ENCODE peak calls at places on chromosomes 7 and 10, in four cellular contexts. A is fibroblast of lung, E is MM.1S, R is HCT116. Q is an unnamed sample.
A peak's percentile ranks its signal among the peaks of the same experiment; 100 is the strongest.

GRCh38 chr10:85926986-85927385 is 439.6 kb downstream of the GRID1 start:
- DNase-seq in A (no peak), E (no peak), R (no peak), Q (no peak)

GRCh38 chr10:93062499-93063216 is 2.1 kb downstream of the CYP26C1 start:
- DNase-seq in A (no peak), E (peak; percentile 65), R (no peak), Q (peak; percentile 61)

GRCh38 chr10:117168135-117168674 is 29.1 kb upstream of the KCNK18 start:
- DNase-seq in A (peak; percentile 33), E (peak; percentile 33), R (no peak), Q (peak; percentile 88)

GRCh38 chr10:117005454-117006055 is 568 bp upstream of the SHTN1 start:
- DNase-seq in A (peak; percentile 6), E (no peak), R (peak; percentile 54), Q (peak; percentile 75)

GRCh38 chr10:31603245-31604087 is 284.4 kb downstream of the ZEB1 start:
- DNase-seq in A (peak; percentile 89), E (peak; percentile 98), R (peak; percentile 90), Q (peak; percentile 99)

GRCh38 chr7:7568553-7568952 is 1.9 kb downstream of the MIOS start:
- DNase-seq in A (no peak), E (no peak), R (no peak), Q (no peak)

GRCh38 chr10:49356945-49357344 is 38.9 kb downstream of the DRGX start:
- DNase-seq in A (no peak), E (peak; percentile 46), R (no peak), Q (no peak)

GRCh38 chr7:45035909-45036308 is 35.9 kb downstream of the CCM2 start:
- DNase-seq in A (no peak), E (no peak), R (no peak), Q (no peak)

GRCh38 chr7:127803626-127804025 is 151.6 kb downstream of the SND1 start:
- DNase-seq in A (peak; percentile 48), E (no peak), R (no peak), Q (no peak)

GRCh38 chr10:132817701-132818211 is 31.8 kb upstream of the NKX6-2 start:
- DNase-seq in A (no peak), E (no peak), R (no peak), Q (no peak)

GRCh38 chr7:75590373-75591005 is 98.4 kb downstream of the SPDYE5 start:
- DNase-seq in A (no peak), E (no peak), R (no peak), Q (no peak)

GRCh38 chr7:73879977-73880681 is 19.2 kb downstream of the TMEM270 start:
- DNase-seq in A (no peak), E (no peak), R (no peak), Q (no peak)

GRCh38 chr10:127236266-127236665 is 39.9 kb upstream of the INSYN2A start:
- DNase-seq in A (no peak), E (no peak), R (no peak), Q (no peak)

GRCh38 chr10:100482181-100482833 is 19.5 kb downstream of the WNT8B start:
- DNase-seq in A (peak; percentile 66), E (peak; percentile 78), R (peak; percentile 13), Q (peak; percentile 89)

GRCh38 chr7:23967949-23968599 is 258.1 kb downstream of the STK31 start:
- DNase-seq in A (no peak), E (no peak), R (no peak), Q (peak; percentile 29)

GRCh38 chr7:111796671-111797070 is 234.4 kb upstream of the IMMP2L start:
- DNase-seq in A (peak; percentile 24), E (no peak), R (peak; percentile 27), Q (no peak)

GRCh38 chr7:33048257-33048656 is 14.3 kb downstream of the NT5C3A start:
- DNase-seq in A (no peak), E (no peak), R (no peak), Q (no peak)

GRCh38 chr7:84247591-84247990 is 53.0 kb upstream of the SEMA3A start:
- DNase-seq in A (peak; percentile 90), E (no peak), R (no peak), Q (no peak)

GRCh38 chr7:108261560-108262255 is 131.5 kb upstream of the LAMB4 start:
- DNase-seq in A (no peak), E (peak; percentile 31), R (no peak), Q (no peak)

GRCh38 chr7:100353685-100354330 is 4.1 kb upstream of the PILRB start:
- DNase-seq in A (no peak), E (no peak), R (no peak), Q (no peak)

GRCh38 chr10:112953760-112954159 is 3.7 kb downstream of the TCF7L2 start:
- DNase-seq in A (peak; percentile 72), E (no peak), R (no peak), Q (no peak)

GRCh38 chr10:51260376-51260775 is 186.1 kb downstream of the PRKG1 start:
- DNase-seq in A (no peak), E (no peak), R (no peak), Q (no peak)

GRCh38 chr7:116258734-116259133 is 48.4 kb downstream of the TES start:
- DNase-seq in A (peak; percentile 58), E (peak; percentile 79), R (peak; percentile 48), Q (peak; percentile 52)

GRCh38 chr10:50417486-50417905 is 166.2 kb upstream of the ASAH2 start:
- DNase-seq in A (no peak), E (no peak), R (no peak), Q (no peak)

GRCh38 chr10:47294057-47294456 is 5.9 kb upstream of the GDF10 start:
- DNase-seq in A (no peak), E (no peak), R (no peak), Q (no peak)

GRCh38 chr7:988426-988911 is 5.5 kb downstream of the CYP2W1 start:
- DNase-seq in A (peak; percentile 39), E (no peak), R (no peak), Q (no peak)

GRCh38 chr10:133006806-133007205 is 64.4 kb upstream of the CFAP46 start:
- DNase-seq in A (no peak), E (no peak), R (no peak), Q (no peak)

GRCh38 chr10:24756283-24756682 is 32.6 kb upstream of the ARHGAP21 start:
- DNase-seq in A (no peak), E (no peak), R (no peak), Q (no peak)

GRCh38 chr7:27245124-27245797 is 2.7 kb downstream of the EVX1 start:
- DNase-seq in A (no peak), E (no peak), R (no peak), Q (peak; percentile 49)
- TF ChIP-seq EZH2 in A (peak; percentile 20), E (no peak), R (no peak), Q (peak; percentile 69)

GRCh38 chr7:25750738-25751529 is 401.1 kb upstream of the NFE2L3 start:
- DNase-seq in A (no peak), E (no peak), R (no peak), Q (no peak)
- TF ChIP-seq EZH2 in A (no peak), E (no peak), R (no peak), Q (no peak)

DNA sequence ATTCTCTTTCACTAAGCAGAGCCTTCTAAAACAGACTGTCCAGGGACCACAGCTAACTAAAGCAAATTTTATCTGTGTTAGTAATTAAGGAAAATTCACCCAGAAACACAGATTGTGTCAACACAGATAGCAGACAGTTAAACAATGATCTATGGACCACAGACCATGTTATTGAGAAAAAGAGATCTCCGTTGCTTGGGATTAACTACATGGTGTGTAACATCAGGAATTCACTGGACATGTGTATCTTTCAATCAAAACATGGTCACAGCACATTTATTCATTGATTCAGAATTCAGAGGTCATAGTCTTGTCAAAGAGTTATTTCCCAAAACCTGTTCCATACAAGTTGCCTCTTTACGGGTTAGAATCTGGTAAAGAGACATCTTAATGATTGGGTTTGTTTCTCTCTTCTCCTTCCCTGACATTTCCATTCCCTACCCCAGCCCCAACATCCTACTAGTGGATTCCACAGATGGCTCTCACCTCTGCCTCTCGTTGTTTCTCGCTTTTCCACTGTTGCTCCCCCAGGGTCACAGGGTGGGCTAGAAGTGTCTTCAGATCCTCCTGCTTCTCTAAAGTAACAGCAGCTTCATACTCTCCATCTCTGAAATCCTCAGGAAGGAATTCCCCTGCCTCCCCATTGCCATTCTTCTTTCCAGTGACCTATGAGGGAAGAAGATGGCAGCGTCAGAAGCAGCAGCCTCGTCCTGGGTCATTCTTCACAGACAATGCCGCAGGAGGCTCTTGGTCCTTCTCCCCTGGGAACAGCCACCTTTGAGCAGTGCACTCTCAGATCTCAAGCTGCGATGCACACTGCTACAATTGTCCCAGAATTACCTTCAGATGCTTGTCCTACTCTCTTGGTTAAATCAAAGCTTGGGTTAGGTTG is 958 bp downstream of the ANKRD1 start:
- DNase-seq in A (no peak), E (no peak), R (no peak), Q (no peak)
- TF ChIP-seq EZH2 in A (no peak), E (no peak), R (no peak), Q (no peak)

GRCh38 chr7:20798694-20799121 is 12.0 kb upstream of the SP8 start:
- DNase-seq in A (no peak), E (peak; percentile 9), R (no peak), Q (peak; percentile 74)
- TF ChIP-seq EZH2 in A (peak; percentile 19), E (no peak), R (no peak), Q (no peak)

DNA sequence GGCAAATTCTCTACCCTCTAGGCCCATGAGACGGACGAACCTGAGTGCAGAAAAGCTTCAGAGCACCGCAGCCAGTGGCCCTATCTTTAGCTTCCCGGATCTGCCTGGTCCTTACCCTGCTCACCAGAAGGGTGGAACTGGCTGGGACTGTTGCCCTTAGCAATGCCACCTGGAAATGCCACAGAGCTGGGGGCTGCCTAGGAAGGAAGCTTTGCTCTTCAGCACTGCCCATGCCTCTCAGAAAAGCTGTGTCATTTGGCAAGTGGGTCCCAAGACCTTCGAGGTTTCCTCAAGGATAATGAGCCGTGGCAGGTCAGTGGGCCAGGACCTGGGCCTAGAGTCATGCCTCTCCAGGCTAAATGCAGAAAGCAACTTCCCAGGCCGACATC is 2.2 kb upstream of the HOXA10 start:
- DNase-seq in A (no peak), E (no peak), R (no peak), Q (no peak)
- TF ChIP-seq EZH2 in A (no peak), E (no peak), R (no peak), Q (no peak)

Q was measured in neural progenitor cell.